ENCODE peak calls at places on chromosomes 16 and 17, in five cellular contexts. One of them, this sample, is unnamed. For H3K4me1, the result is how much of the 10 kb centered on the place peaks cover.

GRCh38 chr16:64132686-64133085 is 989.2 kb downstream of the CDH11 start:
- DNase-seq in SK-N-SH: no peak
- DNase-seq in K562: no peak
- DNase-seq in H1: no peak
- DNase-seq in HepG2: no peak
- DNase-seq in this sample: no peak

GRCh38 chr17:30093463-30094147 is 23.0 kb upstream of the NSRP1 start:
- DNase-seq in SK-N-SH: peak
- DNase-seq in K562: peak
- DNase-seq in H1: no peak
- DNase-seq in HepG2: peak
- DNase-seq in this sample: peak

GRCh38 chr17:56269509-56269908 is 116.2 kb downstream of the ANKFN1 start:
- DNase-seq in SK-N-SH: no peak
- DNase-seq in K562: no peak
- DNase-seq in H1: no peak
- DNase-seq in HepG2: no peak
- DNase-seq in this sample: no peak

GRCh38 chr17:16923904-16924700 is 47.8 kb downstream of the TNFRSF13B start:
- DNase-seq in SK-N-SH: no peak
- DNase-seq in K562: no peak
- DNase-seq in H1: no peak
- DNase-seq in HepG2: no peak
- DNase-seq in this sample: no peak

GRCh38 chr17:76789235-76789788 is 51.4 kb downstream of the MFSD11 start:
- DNase-seq in SK-N-SH: peak
- DNase-seq in K562: peak
- DNase-seq in H1: no peak
- DNase-seq in HepG2: no peak
- DNase-seq in this sample: no peak

GRCh38 chr16:89096768-89097527 is 3.3 kb downstream of the ACSF3 start:
- DNase-seq in SK-N-SH: no peak
- DNase-seq in K562: no peak
- DNase-seq in H1: no peak
- DNase-seq in HepG2: no peak
- DNase-seq in this sample: no peak

GRCh38 chr16:57384248-57385070 is 12.2 kb downstream of the CX3CL1 start:
- DNase-seq in SK-N-SH: no peak
- DNase-seq in K562: no peak
- DNase-seq in H1: no peak
- DNase-seq in HepG2: no peak
- DNase-seq in this sample: no peak

GRCh38 chr16:27759301-27759871 is 209.4 kb downstream of the KATNIP start:
- DNase-seq in SK-N-SH: no peak
- DNase-seq in K562: no peak
- DNase-seq in H1: no peak
- DNase-seq in HepG2: no peak
- DNase-seq in this sample: no peak

GRCh38 chr17:45408611-45409421 is 23.9 kb downstream of the ARHGAP27 start:
- DNase-seq in SK-N-SH: no peak
- DNase-seq in K562: no peak
- DNase-seq in H1: no peak
- DNase-seq in HepG2: no peak
- DNase-seq in this sample: no peak

GRCh38 chr16:80260906-80261311 is 279.9 kb upstream of the DYNLRB2 start:
- DNase-seq in SK-N-SH: no peak
- DNase-seq in K562: no peak
- DNase-seq in H1: no peak
- DNase-seq in HepG2: no peak
- DNase-seq in this sample: no peak

GRCh38 chr16:17448640-17449638 is 21.8 kb downstream of the XYLT1 start:
- DNase-seq in SK-N-SH: peak
- DNase-seq in K562: no peak
- DNase-seq in H1: no peak
- DNase-seq in HepG2: no peak
- DNase-seq in this sample: no peak

GRCh38 chr17:6323626-6324356 is 111.1 kb downstream of the AIPL1 start:
- DNase-seq in SK-N-SH: peak
- DNase-seq in K562: peak
- DNase-seq in H1: no peak
- DNase-seq in HepG2: no peak
- DNase-seq in this sample: no peak

GRCh38 chr17:41178843-41179616 is 1.0 kb upstream of the KRTAP4-2 start:
- DNase-seq in SK-N-SH: no peak
- DNase-seq in K562: no peak
- DNase-seq in H1: no peak
- DNase-seq in HepG2: no peak
- DNase-seq in this sample: no peak

DNA sequence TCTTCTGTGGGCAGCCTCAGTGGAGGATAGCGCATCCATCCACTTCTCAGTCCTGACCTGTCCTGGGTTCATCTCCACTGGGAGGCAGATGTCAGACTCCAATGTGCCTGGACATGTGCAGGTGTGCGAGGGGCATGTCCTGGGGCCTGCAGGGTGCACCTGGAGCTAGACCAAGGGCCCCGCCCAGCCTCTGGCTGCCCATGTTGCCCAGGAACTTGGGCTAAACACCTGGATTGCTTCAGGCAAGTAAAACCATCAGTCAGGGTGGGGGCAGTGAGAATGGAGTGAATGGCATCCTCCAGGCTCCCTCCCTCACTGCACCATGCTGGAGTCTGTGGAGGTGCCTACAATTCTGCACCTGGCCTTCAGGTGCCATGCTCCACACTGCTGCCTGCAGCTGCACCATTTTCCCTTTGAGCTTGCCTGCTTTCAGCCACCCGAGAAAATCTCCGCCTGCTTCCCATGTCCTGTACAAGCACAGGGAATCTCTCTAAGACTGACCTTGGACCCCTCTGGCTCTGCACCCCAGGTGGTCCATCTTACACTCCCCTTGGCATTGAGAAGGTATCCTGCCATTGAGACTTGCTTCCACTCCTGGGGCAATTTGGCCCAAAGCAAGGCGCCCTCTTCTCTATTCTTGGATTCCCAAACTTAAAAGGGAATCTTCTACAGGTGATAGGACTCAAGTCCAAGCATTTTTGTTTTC is 2.1 kb upstream of the MFSD6L start:
- DNase-seq in SK-N-SH: no peak
- DNase-seq in K562: no peak
- DNase-seq in H1: no peak
- DNase-seq in HepG2: no peak
- DNase-seq in this sample: no peak
- TF ChIP-seq POLR2AphosphoS5 in SK-N-SH: no peak
- TF ChIP-seq POLR2AphosphoS5 in K562: no peak
- TF ChIP-seq POLR2AphosphoS5 in H1: no peak
- TF ChIP-seq POLR2AphosphoS5 in HepG2: no peak
- TF ChIP-seq POLR2AphosphoS5 in this sample: no peak

DNA sequence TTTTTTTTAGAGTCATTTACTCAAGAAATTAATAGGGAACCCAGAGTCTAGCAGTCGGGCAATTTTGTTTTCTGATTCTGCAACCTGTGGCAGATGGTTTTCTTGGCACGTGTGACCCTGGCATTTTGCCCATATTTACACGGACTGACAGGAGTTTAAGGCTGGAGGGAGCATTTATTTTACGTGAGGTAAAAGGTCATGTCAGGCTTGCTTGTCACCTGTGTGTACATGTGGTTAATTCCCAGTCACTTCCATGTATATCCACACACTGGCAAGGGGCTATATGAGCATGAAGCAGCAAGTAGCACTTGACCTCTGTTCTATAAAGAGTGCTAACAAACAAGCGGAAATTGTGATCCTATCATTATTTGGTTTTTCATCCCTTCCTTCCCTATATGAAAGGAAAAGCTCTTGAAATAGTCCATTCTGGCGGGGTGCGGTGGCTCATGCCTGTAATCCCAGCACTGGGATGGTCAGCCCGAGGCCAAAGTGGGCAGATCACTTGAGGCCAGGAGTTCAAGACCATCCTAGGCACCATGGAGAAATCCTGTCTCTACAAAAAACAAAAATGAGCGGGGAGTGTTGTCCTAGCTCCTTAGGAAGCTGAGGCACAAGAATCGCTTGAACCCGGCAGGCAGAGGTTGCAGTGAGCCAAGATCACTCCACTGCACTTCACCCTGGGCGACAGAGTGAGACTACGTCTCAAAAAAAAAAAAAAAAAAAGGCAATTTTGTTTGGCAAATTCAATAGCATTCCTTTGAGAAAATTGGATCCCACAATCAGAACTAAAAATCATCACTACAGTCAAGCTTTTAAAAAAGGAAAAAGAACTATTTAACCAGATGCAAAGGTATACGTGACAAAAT is 2.1 kb downstream of the SPAG9 start:
- DNase-seq in SK-N-SH: peak
- DNase-seq in K562: no peak
- DNase-seq in H1: no peak
- DNase-seq in HepG2: peak
- DNase-seq in this sample: no peak
- H3K4me1 ChIP-seq in SK-N-SH: under half
- H3K4me1 ChIP-seq in K562: under half
- H3K4me1 ChIP-seq in H1: under half
- H3K4me1 ChIP-seq in HepG2: half or more
- H3K4me1 ChIP-seq in this sample: under half

GRCh38 chr17:73170921-73171320 is 6.1 kb downstream of the SSTR2 start:
- DNase-seq in SK-N-SH: no peak
- DNase-seq in K562: no peak
- DNase-seq in H1: no peak
- DNase-seq in HepG2: no peak
- DNase-seq in this sample: no peak
- TF ChIP-seq USF2 in SK-N-SH: no peak
- TF ChIP-seq USF2 in K562: no peak
- TF ChIP-seq USF2 in H1: no peak
- TF ChIP-seq USF2 in HepG2: no peak
- TF ChIP-seq USF2 in this sample: no peak

GRCh38 chr16:85396879-85397871 is 215.9 kb upstream of the GSE1 start:
- DNase-seq in SK-N-SH: no peak
- DNase-seq in K562: peak
- DNase-seq in H1: no peak
- DNase-seq in HepG2: peak
- DNase-seq in this sample: no peak

GRCh38 chr16:85395913-85396878 is 216.9 kb upstream of the GSE1 start:
- DNase-seq in SK-N-SH: peak
- DNase-seq in K562: no peak
- DNase-seq in H1: no peak
- DNase-seq in HepG2: no peak
- DNase-seq in this sample: no peak

GRCh38 chr16:85394511-85395206 is 218.5 kb upstream of the GSE1 start:
- DNase-seq in SK-N-SH: no peak
- DNase-seq in K562: no peak
- DNase-seq in H1: no peak
- DNase-seq in HepG2: no peak
- DNase-seq in this sample: no peak

GRCh38 chr16:85393674-85394510 is 219.2 kb upstream of the GSE1 start:
- DNase-seq in SK-N-SH: peak
- DNase-seq in K562: peak
- DNase-seq in H1: no peak
- DNase-seq in HepG2: no peak
- DNase-seq in this sample: no peak

GRCh38 chr16:85395207-85395912 is 217.8 kb upstream of the GSE1 start:
- DNase-seq in SK-N-SH: peak
- DNase-seq in K562: peak
- DNase-seq in H1: no peak
- DNase-seq in HepG2: peak
- DNase-seq in this sample: peak
- TF ChIP-seq POLR2AphosphoS5 in SK-N-SH: peak
- TF ChIP-seq POLR2AphosphoS5 in K562: no peak
- TF ChIP-seq POLR2AphosphoS5 in H1: no peak
- TF ChIP-seq POLR2AphosphoS5 in HepG2: no peak
- TF ChIP-seq POLR2AphosphoS5 in this sample: no peak

GRCh38 chr17:48840441-48840840 is 9.6 kb downstream of the CALCOCO2 start:
- DNase-seq in SK-N-SH: no peak
- DNase-seq in K562: no peak
- DNase-seq in H1: no peak
- DNase-seq in HepG2: no peak
- DNase-seq in this sample: no peak
- H3K4me1 ChIP-seq in SK-N-SH: under half
- H3K4me1 ChIP-seq in K562: under half
- H3K4me1 ChIP-seq in H1: under half
- H3K4me1 ChIP-seq in HepG2: under half
- H3K4me1 ChIP-seq in this sample: under half

This sample was measured in GM12878.